ENCODE peak calls at places on chromosomes 7 and 10, in ten cellular contexts. V is A549, W is uterus, T is suprapubic skin, E is body of pancreas, D is ovary, S is IMR-90, R is erythroblast, U is HCT116, Y is breast epithelium. P is an unnamed sample.

GRCh38 chr10:122730238-122730637 is 30.6 kb upstream of the C10orf120 start:
- DNase-seq in V (no peak), W (no peak), T (no peak), E (no peak), D (no peak), S (no peak), R (no peak), U (no peak), Y (no peak), P (no peak)

GRCh38 chr7:158017226-158018060 is 570.2 kb downstream of the PTPRN2 start:
- DNase-seq in V (no peak), W (no peak), T (peak; percentile 33), E (no peak), D (no peak), S (no peak), R (no peak), U (no peak), Y (peak; percentile 40), P (no peak)

GRCh38 chr7:20786049-20786412 is 655 bp downstream of the SP8 start:
- DNase-seq in V (no peak), W (no peak), T (no peak), E (no peak), D (no peak), S (no peak), R (no peak), U (no peak), Y (no peak), P (no peak)

GRCh38 chr7:67723591-67723990 is 727.0 kb downstream of the TYW1 start:
- DNase-seq in V (no peak), W (no peak), T (no peak), E (no peak), D (no peak), S (no peak), R (no peak), U (no peak), Y (no peak), P (no peak)

GRCh38 chr7:39324134-39324760 is 242.0 kb upstream of the YAE1 start:
- DNase-seq in V (no peak), W (no peak), T (no peak), E (no peak), D (no peak), S (no peak), R (no peak), U (no peak), Y (no peak), P (no peak)

GRCh38 chr10:118626953-118627352 is 31.5 kb upstream of the PRLHR start:
- DNase-seq in V (no peak), W (no peak), T (no peak), E (no peak), D (no peak), S (no peak), R (peak; percentile 13), U (no peak), Y (no peak), P (no peak)

GRCh38 chr7:90677742-90678439 is 81.8 kb downstream of the CDK14 start:
- DNase-seq in V (no peak), W (no peak), T (no peak), E (no peak), D (no peak), S (peak; percentile 34), R (no peak), U (no peak), Y (no peak), P (no peak)

GRCh38 chr10:61475449-61475873 is 22.3 kb upstream of the TMEM26 start:
- DNase-seq in V (no peak), W (no peak), T (no peak), E (no peak), D (no peak), S (peak; percentile 66), R (no peak), U (no peak), Y (no peak), P (peak; percentile 94)

DNA sequence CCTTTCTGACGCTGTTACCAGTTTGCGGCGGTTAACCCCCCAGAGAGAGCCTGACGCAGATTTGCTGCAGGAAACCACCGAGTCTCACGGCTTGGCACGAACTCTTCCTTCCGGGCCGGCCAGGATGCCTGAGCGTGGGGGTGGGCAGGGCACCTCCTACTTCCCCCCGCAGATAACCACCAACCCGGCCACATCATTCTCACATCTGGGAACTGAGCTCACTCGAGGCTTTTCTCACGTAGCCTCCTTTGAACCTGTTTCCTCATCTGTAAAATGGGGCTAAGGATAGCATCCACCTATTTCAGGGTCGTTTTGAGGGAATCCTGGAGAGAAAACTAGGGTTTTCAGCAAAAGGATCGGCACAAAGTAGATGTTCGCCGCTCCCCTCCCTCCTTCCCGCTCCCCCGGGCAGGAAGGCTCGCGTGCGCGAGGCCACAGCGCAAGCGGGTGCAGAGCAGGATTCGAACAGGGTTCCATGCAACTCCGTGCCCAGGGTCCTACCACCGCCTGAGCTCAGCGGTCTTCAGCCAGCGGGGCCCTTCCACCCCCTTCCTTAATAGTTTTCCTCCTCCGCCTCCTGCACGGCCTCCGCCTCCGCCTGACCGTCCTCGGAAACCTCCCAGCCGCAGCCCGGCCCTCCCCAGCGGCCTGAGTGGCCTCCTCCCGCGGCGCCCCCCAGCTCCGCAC is 23.7 kb downstream of the DDIT4 start:
- DNase-seq in V (peak; percentile 96), W (peak; percentile 87), T (peak; percentile 94), E (peak; percentile 73), D (peak; percentile 87), S (peak; percentile 90), R (peak; percentile 79), U (no peak), Y (peak; percentile 62), P (peak; percentile 85)
- TF ChIP-seq POLR2A in V (peak; percentile 36), W (no peak), T (peak; percentile 28), E (peak; percentile 63), D (peak; percentile 41), S (no peak), R (peak; percentile 91), U (no peak), Y (peak; percentile 26), P (no peak)

GRCh38 chr10:70481105-70481504 is 2.5 kb downstream of the PALD1 start:
- DNase-seq in V (no peak), W (no peak), T (no peak), E (peak; percentile 63), D (no peak), S (no peak), R (no peak), U (no peak), Y (no peak), P (no peak)

GRCh38 chr10:70479161-70479531 is 579 bp downstream of the PALD1 start:
- DNase-seq in V (peak; percentile 20), W (no peak), T (no peak), E (no peak), D (no peak), S (no peak), R (no peak), U (no peak), Y (no peak), P (no peak)

GRCh38 chr10:70481831-70482530 is 3.4 kb downstream of the PALD1 start:
- DNase-seq in V (no peak), W (peak; percentile 62), T (no peak), E (peak; percentile 43), D (peak; percentile 67), S (no peak), R (no peak), U (no peak), Y (no peak), P (peak; percentile 49)

GRCh38 chr10:70479626-70480253 is 1.2 kb downstream of the PALD1 start:
- DNase-seq in V (no peak), W (no peak), T (no peak), E (peak; percentile 62), D (no peak), S (no peak), R (no peak), U (no peak), Y (no peak), P (no peak)

GRCh38 chr10:70480254-70480861 is 1.8 kb downstream of the PALD1 start:
- DNase-seq in V (no peak), W (no peak), T (no peak), E (peak; percentile 94), D (no peak), S (no peak), R (no peak), U (no peak), Y (no peak), P (no peak)
- TF ChIP-seq POLR2A in V (no peak), W (no peak), T (no peak), E (peak; percentile 27), D (no peak), S (no peak), R (no peak), U (no peak), Y (no peak), P (no peak)

DNA sequence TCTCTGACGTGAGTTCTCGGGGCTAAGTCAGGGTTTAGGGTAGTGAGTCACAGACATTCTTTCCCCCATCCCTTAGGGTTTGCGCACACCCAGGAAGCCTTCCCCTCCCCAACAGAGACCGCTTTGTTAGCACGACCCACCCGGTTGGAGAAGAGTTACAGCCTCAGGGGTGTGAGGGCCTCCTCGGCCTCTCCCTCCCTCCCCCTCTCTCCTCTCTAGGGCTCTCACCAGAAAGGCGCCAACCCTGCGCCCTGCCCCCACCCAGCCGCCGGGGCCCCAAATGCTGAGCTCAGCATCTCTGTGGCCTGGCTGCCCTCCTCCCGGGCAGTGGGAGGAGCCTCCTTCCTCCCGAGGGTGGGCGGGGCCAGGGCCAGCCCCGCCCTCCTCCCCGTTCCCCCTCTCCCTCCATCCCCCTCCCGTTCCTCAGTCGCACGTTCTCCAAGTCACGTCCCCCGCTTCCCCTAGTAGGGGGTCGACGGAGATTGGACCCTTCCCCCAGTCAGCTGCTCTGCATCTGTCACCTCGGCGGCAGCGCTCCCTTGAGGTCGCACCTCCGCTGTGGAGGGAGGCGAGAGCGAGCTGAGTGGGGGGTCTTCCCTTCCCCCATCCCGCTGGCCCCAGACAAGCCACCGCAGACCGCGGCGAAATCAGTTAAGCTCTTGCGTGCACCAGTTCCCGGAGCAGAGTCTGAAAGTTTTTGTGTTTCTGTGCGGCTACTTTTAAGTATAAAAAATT is 13.0 kb upstream of the DDIT4 start:
- DNase-seq in V (peak; percentile 99), W (peak; percentile 90), T (peak; percentile 91), E (peak; percentile 68), D (peak; percentile 95), S (peak; percentile 62), R (peak; percentile 91), U (no peak), Y (peak; percentile 79), P (peak; percentile 55)
- TF ChIP-seq POLR2A in V (peak; percentile 32), W (peak; percentile 42), T (no peak), E (peak; percentile 32), D (peak; percentile 72), S (no peak), R (peak; percentile 65), U (no peak), Y (no peak), P (no peak)

GRCh38 chr7:7948233-7948632 is 20.4 kb upstream of the GLCCI1 start:
- DNase-seq in V (no peak), W (no peak), T (no peak), E (no peak), D (no peak), S (no peak), R (no peak), U (no peak), Y (no peak), P (no peak)

GRCh38 chr7:7943951-7944350 is 24.6 kb upstream of the GLCCI1 start:
- DNase-seq in V (no peak), W (no peak), T (no peak), E (no peak), D (no peak), S (no peak), R (no peak), U (no peak), Y (no peak), P (no peak)

GRCh38 chr7:7946486-7946885 is 22.1 kb upstream of the GLCCI1 start:
- DNase-seq in V (no peak), W (no peak), T (no peak), E (no peak), D (no peak), S (no peak), R (no peak), U (no peak), Y (no peak), P (no peak)

GRCh38 chr7:7944619-7945282 is 23.8 kb upstream of the GLCCI1 start:
- DNase-seq in V (no peak), W (no peak), T (no peak), E (no peak), D (no peak), S (no peak), R (peak; percentile 16), U (no peak), Y (no peak), P (peak; percentile 24)
- TF ChIP-seq POLR2A in V (no peak), W (no peak), T (no peak), E (no peak), D (no peak), S (no peak), R (no peak), U (no peak), Y (no peak), P (no peak)

P was measured in endothelial cell of umbilical vein.